ENCODE peak calls at places on chromosome 22, in nine cellular contexts. One of them, this sample, is unnamed.

GRCh38 chr22:32237021-32237420 is 18.1 kb downstream of the SLC5A4 start:
- DNase-seq in kidney epithelial cell: no peak
- DNase-seq in body of pancreas: no peak
- DNase-seq in Calu3: no peak
- DNase-seq in activated B cell treated with CpG ODN at 0.5 μM for 24 hours: no peak
- DNase-seq in HFFc6: no peak
- DNase-seq in type B pancreatic cell: no peak
- DNase-seq in astrocyte of the cerebellum: no peak
- DNase-seq in heart right ventricle: no peak
- DNase-seq in this sample: no peak

GRCh38 chr22:25494774-25495173 is 69.7 kb upstream of the GRK3 start:
- DNase-seq in astrocyte of the cerebellum: no peak
- DNase-seq in body of pancreas: no peak
- DNase-seq in type B pancreatic cell: no peak
- DNase-seq in Calu3: no peak
- DNase-seq in kidney epithelial cell: no peak
- DNase-seq in heart right ventricle: no peak
- DNase-seq in activated B cell treated with CpG ODN at 0.5 μM for 24 hours: no peak
- DNase-seq in HFFc6: no peak
- DNase-seq in this sample: no peak

GRCh38 chr22:41963453-41964105 is 5.7 kb upstream of the SEPTIN3 start:
- DNase-seq in heart right ventricle: no peak
- DNase-seq in activated B cell treated with CpG ODN at 0.5 μM for 24 hours: no peak
- DNase-seq in Calu3: no peak
- DNase-seq in HFFc6: no peak
- DNase-seq in kidney epithelial cell: no peak
- DNase-seq in type B pancreatic cell: no peak
- DNase-seq in body of pancreas: no peak
- DNase-seq in astrocyte of the cerebellum: peak; percentile 72
- DNase-seq in this sample: no peak

GRCh38 chr22:48173061-48173849 is 1410.8 kb downstream of the TBC1D22A start:
- DNase-seq in type B pancreatic cell: no peak
- DNase-seq in HFFc6: no peak
- DNase-seq in body of pancreas: no peak
- DNase-seq in heart right ventricle: no peak
- DNase-seq in activated B cell treated with CpG ODN at 0.5 μM for 24 hours: no peak
- DNase-seq in kidney epithelial cell: no peak
- DNase-seq in astrocyte of the cerebellum: no peak
- DNase-seq in Calu3: no peak
- DNase-seq in this sample: no peak

GRCh38 chr22:33758961-33759360 is 161.3 kb downstream of the LARGE1 start:
- DNase-seq in astrocyte of the cerebellum: no peak
- DNase-seq in type B pancreatic cell: no peak
- DNase-seq in heart right ventricle: no peak
- DNase-seq in activated B cell treated with CpG ODN at 0.5 μM for 24 hours: no peak
- DNase-seq in HFFc6: no peak
- DNase-seq in body of pancreas: no peak
- DNase-seq in Calu3: no peak
- DNase-seq in kidney epithelial cell: no peak
- DNase-seq in this sample: no peak

GRCh38 chr22:21642584-21643448 is 714 bp downstream of the SDF2L1 start:
- DNase-seq in Calu3: peak; percentile 81
- DNase-seq in HFFc6: peak; percentile 45
- DNase-seq in kidney epithelial cell: no peak
- DNase-seq in activated B cell treated with CpG ODN at 0.5 μM for 24 hours: peak; percentile 49
- DNase-seq in heart right ventricle: no peak
- DNase-seq in astrocyte of the cerebellum: no peak
- DNase-seq in type B pancreatic cell: no peak
- DNase-seq in body of pancreas: peak; percentile 65
- DNase-seq in this sample: peak; percentile 39

GRCh38 chr22:32904044-32904443 is 102.5 kb downstream of the TIMP3 start:
- DNase-seq in astrocyte of the cerebellum: no peak
- DNase-seq in kidney epithelial cell: no peak
- DNase-seq in HFFc6: peak; percentile 23
- DNase-seq in activated B cell treated with CpG ODN at 0.5 μM for 24 hours: no peak
- DNase-seq in body of pancreas: peak; percentile 16
- DNase-seq in Calu3: peak; percentile 43
- DNase-seq in heart right ventricle: peak; percentile 54
- DNase-seq in type B pancreatic cell: no peak
- DNase-seq in this sample: no peak

GRCh38 chr22:41862530-41863266 is 29.8 kb downstream of the SREBF2 start:
- DNase-seq in kidney epithelial cell: no peak
- DNase-seq in Calu3: no peak
- DNase-seq in heart right ventricle: no peak
- DNase-seq in type B pancreatic cell: no peak
- DNase-seq in astrocyte of the cerebellum: no peak
- DNase-seq in HFFc6: peak; percentile 4
- DNase-seq in body of pancreas: no peak
- DNase-seq in activated B cell treated with CpG ODN at 0.5 μM for 24 hours: peak; percentile 40
- DNase-seq in this sample: no peak

GRCh38 chr22:49460662-49461371 is 366.9 kb downstream of the BRD1 start:
- DNase-seq in heart right ventricle: no peak
- DNase-seq in HFFc6: no peak
- DNase-seq in Calu3: no peak
- DNase-seq in kidney epithelial cell: no peak
- DNase-seq in body of pancreas: no peak
- DNase-seq in activated B cell treated with CpG ODN at 0.5 μM for 24 hours: no peak
- DNase-seq in astrocyte of the cerebellum: no peak
- DNase-seq in type B pancreatic cell: no peak
- DNase-seq in this sample: no peak

GRCh38 chr22:20174785-20175596 is 24.1 kb upstream of the CCDC188 start:
- DNase-seq in heart right ventricle: no peak
- DNase-seq in Calu3: peak; percentile 55
- DNase-seq in activated B cell treated with CpG ODN at 0.5 μM for 24 hours: no peak
- DNase-seq in astrocyte of the cerebellum: no peak
- DNase-seq in kidney epithelial cell: no peak
- DNase-seq in body of pancreas: no peak
- DNase-seq in HFFc6: no peak
- DNase-seq in type B pancreatic cell: no peak
- DNase-seq in this sample: no peak

GRCh38 chr22:25134028-25134427 is 65.6 kb upstream of the CRYBB3 start:
- DNase-seq in activated B cell treated with CpG ODN at 0.5 μM for 24 hours: no peak
- DNase-seq in body of pancreas: peak; percentile 29
- DNase-seq in HFFc6: no peak
- DNase-seq in astrocyte of the cerebellum: no peak
- DNase-seq in type B pancreatic cell: no peak
- DNase-seq in Calu3: peak; percentile 63
- DNase-seq in heart right ventricle: no peak
- DNase-seq in kidney epithelial cell: no peak
- DNase-seq in this sample: no peak

GRCh38 chr22:34608716-34609115 is 457.2 kb upstream of the ISX start:
- DNase-seq in type B pancreatic cell: no peak
- DNase-seq in Calu3: no peak
- DNase-seq in kidney epithelial cell: no peak
- DNase-seq in HFFc6: no peak
- DNase-seq in activated B cell treated with CpG ODN at 0.5 μM for 24 hours: no peak
- DNase-seq in heart right ventricle: no peak
- DNase-seq in astrocyte of the cerebellum: no peak
- DNase-seq in body of pancreas: no peak
- DNase-seq in this sample: no peak

GRCh38 chr22:40679964-40680818 is 907 bp downstream of the MCHR1 start:
- DNase-seq in body of pancreas: no peak
- DNase-seq in heart right ventricle: no peak
- DNase-seq in kidney epithelial cell: no peak
- DNase-seq in Calu3: no peak
- DNase-seq in HFFc6: peak; percentile 23
- DNase-seq in type B pancreatic cell: no peak
- DNase-seq in astrocyte of the cerebellum: no peak
- DNase-seq in activated B cell treated with CpG ODN at 0.5 μM for 24 hours: no peak
- DNase-seq in this sample: no peak

GRCh38 chr22:18119409-18120110 is 9.0 kb downstream of the TUBA8 start:
- DNase-seq in body of pancreas: no peak
- DNase-seq in heart right ventricle: peak; percentile 67
- DNase-seq in kidney epithelial cell: no peak
- DNase-seq in activated B cell treated with CpG ODN at 0.5 μM for 24 hours: no peak
- DNase-seq in HFFc6: no peak
- DNase-seq in type B pancreatic cell: no peak
- DNase-seq in Calu3: peak; percentile 3
- DNase-seq in astrocyte of the cerebellum: no peak
- DNase-seq in this sample: no peak

GRCh38 chr22:19810381-19811141 is 44.1 kb downstream of the GNB1L start:
- DNase-seq in kidney epithelial cell: peak; percentile 19
- DNase-seq in heart right ventricle: no peak
- DNase-seq in HFFc6: no peak
- DNase-seq in astrocyte of the cerebellum: peak; percentile 90
- DNase-seq in activated B cell treated with CpG ODN at 0.5 μM for 24 hours: peak; percentile 5
- DNase-seq in Calu3: no peak
- DNase-seq in type B pancreatic cell: no peak
- DNase-seq in body of pancreas: peak; percentile 6
- DNase-seq in this sample: no peak

GRCh38 chr22:40469181-40469580 is 98.8 kb downstream of the SGSM3 start:
- DNase-seq in Calu3: no peak
- DNase-seq in activated B cell treated with CpG ODN at 0.5 μM for 24 hours: no peak
- DNase-seq in kidney epithelial cell: no peak
- DNase-seq in body of pancreas: no peak
- DNase-seq in heart right ventricle: no peak
- DNase-seq in HFFc6: no peak
- DNase-seq in type B pancreatic cell: no peak
- DNase-seq in astrocyte of the cerebellum: no peak
- DNase-seq in this sample: no peak

GRCh38 chr22:25622011-25622410 is 57.5 kb downstream of the GRK3 start:
- DNase-seq in activated B cell treated with CpG ODN at 0.5 μM for 24 hours: no peak
- DNase-seq in heart right ventricle: no peak
- DNase-seq in Calu3: no peak
- DNase-seq in kidney epithelial cell: no peak
- DNase-seq in type B pancreatic cell: no peak
- DNase-seq in astrocyte of the cerebellum: peak; percentile 66
- DNase-seq in HFFc6: no peak
- DNase-seq in body of pancreas: no peak
- DNase-seq in this sample: no peak

GRCh38 chr22:49561976-49562375 is 265.7 kb downstream of the BRD1 start:
- DNase-seq in type B pancreatic cell: peak; percentile 18
- DNase-seq in heart right ventricle: no peak
- DNase-seq in kidney epithelial cell: no peak
- DNase-seq in Calu3: no peak
- DNase-seq in body of pancreas: no peak
- DNase-seq in activated B cell treated with CpG ODN at 0.5 μM for 24 hours: no peak
- DNase-seq in HFFc6: no peak
- DNase-seq in astrocyte of the cerebellum: no peak
- DNase-seq in this sample: no peak

GRCh38 chr22:25663654-25664053 is 78.3 kb upstream of the MYO18B start:
- DNase-seq in Calu3: no peak
- DNase-seq in HFFc6: no peak
- DNase-seq in type B pancreatic cell: no peak
- DNase-seq in kidney epithelial cell: no peak
- DNase-seq in heart right ventricle: no peak
- DNase-seq in activated B cell treated with CpG ODN at 0.5 μM for 24 hours: no peak
- DNase-seq in body of pancreas: no peak
- DNase-seq in astrocyte of the cerebellum: no peak
- DNase-seq in this sample: no peak

DNA sequence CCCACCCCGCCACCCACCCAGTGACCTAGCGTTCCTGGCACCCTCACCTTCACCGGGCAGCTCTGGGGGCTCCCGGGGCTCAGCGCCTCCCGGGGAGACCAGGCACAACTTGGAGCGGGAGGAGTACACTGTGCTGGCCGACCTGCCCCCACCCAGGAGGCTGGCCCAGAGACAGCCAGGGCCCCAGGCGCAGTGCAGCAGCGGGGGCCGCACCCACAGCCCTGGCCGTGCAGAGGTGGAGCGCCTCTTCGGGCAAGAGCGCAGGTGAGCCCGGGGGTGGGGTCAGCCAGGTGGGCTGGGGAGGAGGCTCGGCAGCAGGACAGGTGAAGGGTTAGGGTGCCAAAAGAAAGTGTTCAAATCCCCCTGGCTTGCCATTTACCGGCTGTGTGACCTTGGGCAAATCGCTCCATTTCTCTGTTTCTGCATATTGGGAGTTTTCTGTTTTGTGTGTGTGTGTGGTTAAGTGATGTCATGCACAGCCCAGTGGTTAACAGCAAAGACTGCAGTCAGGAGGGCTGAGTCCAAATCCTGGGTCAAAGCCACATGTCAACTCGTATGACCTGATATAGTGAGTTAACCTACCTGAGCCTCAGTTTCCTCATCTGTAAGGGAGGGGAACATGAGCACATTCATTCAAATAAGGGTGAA is 29.5 kb downstream of the TRIOBP start:
- DNase-seq in HFFc6: no peak
- DNase-seq in body of pancreas: no peak
- DNase-seq in type B pancreatic cell: no peak
- DNase-seq in heart right ventricle: no peak
- DNase-seq in Calu3: no peak
- DNase-seq in astrocyte of the cerebellum: no peak
- DNase-seq in activated B cell treated with CpG ODN at 0.5 μM for 24 hours: no peak
- DNase-seq in kidney epithelial cell: no peak
- DNase-seq in this sample: no peak
- TF ChIP-seq CTCF in HFFc6: peak; percentile 50
- TF ChIP-seq CTCF in body of pancreas: peak; percentile 6
- TF ChIP-seq CTCF in type B pancreatic cell: peak; percentile 20
- TF ChIP-seq CTCF in heart right ventricle: no peak
- TF ChIP-seq CTCF in Calu3: no peak
- TF ChIP-seq CTCF in astrocyte of the cerebellum: peak; percentile 7
- TF ChIP-seq CTCF in activated B cell treated with CpG ODN at 0.5 μM for 24 hours: no peak
- TF ChIP-seq CTCF in kidney epithelial cell: peak; percentile 10
- TF ChIP-seq CTCF in this sample: no peak

GRCh38 chr22:29302681-29303465 is 3.6 kb upstream of the GAS2L1 start:
- DNase-seq in kidney epithelial cell: no peak
- DNase-seq in body of pancreas: peak; percentile 55
- DNase-seq in HFFc6: no peak
- DNase-seq in activated B cell treated with CpG ODN at 0.5 μM for 24 hours: no peak
- DNase-seq in Calu3: no peak
- DNase-seq in type B pancreatic cell: no peak
- DNase-seq in heart right ventricle: no peak
- DNase-seq in astrocyte of the cerebellum: no peak
- DNase-seq in this sample: no peak
- TF ChIP-seq CTCF in kidney epithelial cell: no peak
- TF ChIP-seq CTCF in body of pancreas: no peak
- TF ChIP-seq CTCF in HFFc6: peak; percentile 5
- TF ChIP-seq CTCF in activated B cell treated with CpG ODN at 0.5 μM for 24 hours: no peak
- TF ChIP-seq CTCF in Calu3: no peak
- TF ChIP-seq CTCF in type B pancreatic cell: no peak
- TF ChIP-seq CTCF in heart right ventricle: no peak
- TF ChIP-seq CTCF in astrocyte of the cerebellum: no peak
- TF ChIP-seq CTCF in this sample: no peak

DNA sequence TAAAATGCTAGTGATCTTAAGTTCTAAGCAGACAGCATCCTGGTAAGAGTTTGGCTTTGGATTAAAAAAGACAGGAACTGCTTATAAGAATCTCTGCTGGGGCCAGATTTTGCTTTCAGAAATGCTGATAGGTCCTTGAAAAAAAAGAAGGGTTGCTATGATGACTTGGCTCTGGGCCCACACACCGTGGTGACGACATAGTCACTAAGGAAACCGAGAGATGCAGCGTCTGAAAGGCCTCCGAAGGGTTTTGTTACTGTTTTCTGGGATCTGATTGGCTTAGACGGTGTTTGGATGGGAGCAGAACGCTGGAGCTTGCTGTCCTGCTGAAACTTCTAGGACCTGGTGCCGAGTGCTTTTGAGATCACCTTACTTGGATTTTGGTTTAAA is 8.4 kb downstream of the FAM118A start:
- DNase-seq in Calu3: peak; percentile 56
- DNase-seq in type B pancreatic cell: no peak
- DNase-seq in heart right ventricle: peak; percentile 89
- DNase-seq in astrocyte of the cerebellum: peak; percentile 90
- DNase-seq in kidney epithelial cell: peak; percentile 28
- DNase-seq in body of pancreas: peak; percentile 53
- DNase-seq in activated B cell treated with CpG ODN at 0.5 μM for 24 hours: peak; percentile 57
- DNase-seq in HFFc6: peak; percentile 88
- DNase-seq in this sample: peak; percentile 79
- TF ChIP-seq CTCF in Calu3: no peak
- TF ChIP-seq CTCF in type B pancreatic cell: no peak
- TF ChIP-seq CTCF in heart right ventricle: no peak
- TF ChIP-seq CTCF in astrocyte of the cerebellum: no peak
- TF ChIP-seq CTCF in kidney epithelial cell: no peak
- TF ChIP-seq CTCF in body of pancreas: no peak
- TF ChIP-seq CTCF in activated B cell treated with CpG ODN at 0.5 μM for 24 hours: no peak
- TF ChIP-seq CTCF in HFFc6: no peak
- TF ChIP-seq CTCF in this sample: no peak

GRCh38 chr22:50733521-50734342 is 4.3 kb upstream of the ACR start:
- DNase-seq in HFFc6: peak; percentile 37
- DNase-seq in Calu3: no peak
- DNase-seq in activated B cell treated with CpG ODN at 0.5 μM for 24 hours: no peak
- DNase-seq in type B pancreatic cell: peak; percentile 65
- DNase-seq in body of pancreas: peak; percentile 8
- DNase-seq in heart right ventricle: peak; percentile 6
- DNase-seq in kidney epithelial cell: no peak
- DNase-seq in astrocyte of the cerebellum: no peak
- DNase-seq in this sample: peak; percentile 10
- TF ChIP-seq CTCF in HFFc6: no peak
- TF ChIP-seq CTCF in Calu3: no peak
- TF ChIP-seq CTCF in activated B cell treated with CpG ODN at 0.5 μM for 24 hours: no peak
- TF ChIP-seq CTCF in type B pancreatic cell: no peak
- TF ChIP-seq CTCF in body of pancreas: no peak
- TF ChIP-seq CTCF in heart right ventricle: no peak
- TF ChIP-seq CTCF in kidney epithelial cell: no peak
- TF ChIP-seq CTCF in astrocyte of the cerebellum: no peak
- TF ChIP-seq CTCF in this sample: no peak